ENCODE peak calls at places on chromosomes 2 and 18, in nine cellular contexts. Z, P, N, D, V, S, Y, A and E are unnamed samples.

GRCh38 chr2:24253303-24253919 is 78.6 kb downstream of the FAM228A start:
- DNase-seq in Z (no peak), P (peak), N (no peak), D (no peak), V (no peak), S (no peak), Y (no peak), A (no peak), E (no peak)

GRCh38 chr2:170339753-170340692 is 162.1 kb downstream of the MYO3B start:
- DNase-seq in Z (no peak), P (no peak), N (no peak), D (no peak), V (no peak), S (no peak), Y (no peak), A (no peak), E (no peak)

GRCh38 chr2:195342105-195342504 is 314.9 kb upstream of the SLC39A10 start:
- DNase-seq in Z (no peak), P (no peak), N (no peak), D (no peak), V (no peak), S (no peak), Y (no peak), A (no peak), E (no peak)

GRCh38 chr18:70621710-70622109 is 332.9 kb downstream of the SOCS6 start:
- DNase-seq in Z (no peak), P (no peak), N (no peak), D (no peak), V (no peak), S (no peak), Y (no peak), A (no peak), E (no peak)

GRCh38 chr2:229910832-229911412 is 10.9 kb downstream of the TRIP12 start:
- DNase-seq in Z (no peak), P (peak), N (no peak), D (peak), V (no peak), S (no peak), Y (no peak), A (no peak), E (no peak)

GRCh38 chr18:72999971-73000607 is 132.3 kb upstream of the NETO1 start:
- DNase-seq in Z (no peak), P (no peak), N (no peak), D (no peak), V (no peak), S (no peak), Y (no peak), A (no peak), E (no peak)

GRCh38 chr2:234496442-234496834 is 443 bp downstream of the ARL4C start:
- DNase-seq in Z (no peak), P (peak), N (no peak), D (peak), V (peak), S (peak), Y (no peak), A (no peak), E (peak)

GRCh38 chr2:43178602-43179542 is 47.5 kb downstream of the ZFP36L2 start:
- DNase-seq in Z (no peak), P (peak), N (peak), D (no peak), V (peak), S (peak), Y (no peak), A (peak), E (no peak)

GRCh38 chr2:23605236-23605635 is 220.3 kb downstream of the KLHL29 start:
- DNase-seq in Z (no peak), P (no peak), N (no peak), D (no peak), V (no peak), S (no peak), Y (no peak), A (no peak), E (no peak)

GRCh38 chr2:190618030-190618429 is 30.9 kb upstream of the NAB1 start:
- DNase-seq in Z (no peak), P (no peak), N (no peak), D (no peak), V (no peak), S (no peak), Y (no peak), A (no peak), E (no peak)

GRCh38 chr2:40844353-40845277 is 392.7 kb upstream of the SLC8A1 start:
- DNase-seq in Z (no peak), P (peak), N (no peak), D (peak), V (peak), S (no peak), Y (no peak), A (no peak), E (no peak)
- TF ChIP-seq CTCF in Z (no peak), P (peak), N (no peak), D (peak), V (no peak), S (no peak), Y (no peak), A (no peak), E (no peak)

GRCh38 chr2:37583867-37584266 is 87.6 kb downstream of the CDC42EP3 start:
- DNase-seq in Z (no peak), P (peak), N (no peak), D (no peak), V (no peak), S (no peak), Y (no peak), A (no peak), E (no peak)

GRCh38 chr2:37586663-37587409 is 84.6 kb downstream of the CDC42EP3 start:
- DNase-seq in Z (no peak), P (no peak), N (no peak), D (peak), V (no peak), S (no peak), Y (no peak), A (no peak), E (no peak)

GRCh38 chr2:37587817-37588216 is 83.6 kb downstream of the CDC42EP3 start:
- DNase-seq in Z (no peak), P (no peak), N (no peak), D (no peak), V (no peak), S (no peak), Y (no peak), A (no peak), E (no peak)

GRCh38 chr2:37585295-37585908 is 86.0 kb downstream of the CDC42EP3 start:
- DNase-seq in Z (no peak), P (peak), N (no peak), D (peak), V (peak), S (peak), Y (no peak), A (no peak), E (no peak)

GRCh38 chr2:37585982-37586621 is 85.3 kb downstream of the CDC42EP3 start:
- DNase-seq in Z (peak), P (peak), N (no peak), D (peak), V (peak), S (peak), Y (no peak), A (no peak), E (no peak)
- TF ChIP-seq CTCF in Z (no peak), P (no peak), N (no peak), D (no peak), V (no peak), S (no peak), Y (no peak), A (no peak), E (no peak)

GRCh38 chr18:58364867-58365533 is 263.9 kb downstream of the ALPK2 start:
- DNase-seq in Z (no peak), P (peak), N (no peak), D (no peak), V (no peak), S (no peak), Y (no peak), A (no peak), E (no peak)
- TF ChIP-seq CTCF in Z (no peak), P (peak), N (no peak), D (no peak), V (no peak), S (no peak), Y (no peak), A (no peak), E (no peak)

GRCh38 chr2:141440072-141440635 is 690.7 kb downstream of the LRP1B start:
- DNase-seq in Z (no peak), P (no peak), N (no peak), D (no peak), V (no peak), S (no peak), Y (no peak), A (no peak), E (no peak)

GRCh38 chr2:141439524-141439923 is 691.3 kb downstream of the LRP1B start:
- DNase-seq in Z (no peak), P (no peak), N (no peak), D (no peak), V (no peak), S (no peak), Y (no peak), A (no peak), E (no peak)

GRCh38 chr2:141438536-141438935 is 692.3 kb downstream of the LRP1B start:
- DNase-seq in Z (no peak), P (peak), N (no peak), D (no peak), V (no peak), S (no peak), Y (no peak), A (no peak), E (no peak)

GRCh38 chr2:141437521-141437920 is 693.3 kb downstream of the LRP1B start:
- DNase-seq in Z (no peak), P (no peak), N (no peak), D (no peak), V (no peak), S (no peak), Y (no peak), A (no peak), E (no peak)
- TF ChIP-seq CTCF in Z (no peak), P (no peak), N (no peak), D (no peak), V (no peak), S (no peak), Y (no peak), A (no peak), E (no peak)

GRCh38 chr18:3305354-3305762 is 43.4 kb downstream of the MYL12B start:
- DNase-seq in Z (peak), P (peak), N (peak), D (peak), V (no peak), S (no peak), Y (no peak), A (no peak), E (no peak)
- TF ChIP-seq CTCF in Z (no peak), P (no peak), N (no peak), D (no peak), V (no peak), S (no peak), Y (no peak), A (no peak), E (no peak)

GRCh38 chr2:110827518-110827917 is 95.1 kb downstream of the ACOXL start:
- DNase-seq in Z (no peak), P (no peak), N (no peak), D (no peak), V (no peak), S (no peak), Y (no peak), A (no peak), E (no peak)
- TF ChIP-seq CTCF in Z (no peak), P (no peak), N (no peak), D (no peak), V (no peak), S (no peak), Y (no peak), A (no peak), E (no peak)

GRCh38 chr18:5885337-5885736 is 10.0 kb downstream of the TMEM200C start:
- DNase-seq in Z (no peak), P (no peak), N (no peak), D (no peak), V (no peak), S (no peak), Y (no peak), A (no peak), E (no peak)

GRCh38 chr18:5874336-5874735 is 21.0 kb downstream of the TMEM200C start:
- DNase-seq in Z (no peak), P (no peak), N (no peak), D (no peak), V (no peak), S (no peak), Y (no peak), A (no peak), E (no peak)

GRCh38 chr18:5884375-5884774 is 10.9 kb downstream of the TMEM200C start:
- DNase-seq in Z (no peak), P (no peak), N (no peak), D (peak), V (no peak), S (no peak), Y (no peak), A (no peak), E (no peak)

DNA sequence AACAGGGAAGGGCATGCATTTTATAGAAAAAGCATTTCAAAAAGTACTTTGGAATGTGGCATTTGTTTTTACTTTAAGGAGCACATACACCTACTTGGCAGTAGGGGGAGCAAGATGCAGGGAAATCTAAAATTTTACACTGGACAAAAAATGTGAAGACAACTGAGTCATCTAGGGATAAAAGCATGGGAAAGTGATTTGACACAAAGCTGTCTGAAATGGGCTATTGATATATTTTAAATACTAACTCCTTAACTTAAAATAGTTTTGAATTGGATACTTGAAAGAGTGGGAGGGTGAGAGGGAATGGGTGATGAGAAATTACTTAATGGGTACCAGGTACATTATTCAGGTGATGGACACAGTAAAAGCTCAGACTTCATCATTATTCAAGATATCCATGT is 15.8 kb downstream of the TMEM200C start:
- DNase-seq in Z (peak), P (peak), N (peak), D (peak), V (no peak), S (no peak), Y (no peak), A (no peak), E (no peak)
- TF ChIP-seq CTCF in Z (peak), P (peak), N (peak), D (peak), V (peak), S (peak), Y (peak), A (peak), E (peak)

DNA sequence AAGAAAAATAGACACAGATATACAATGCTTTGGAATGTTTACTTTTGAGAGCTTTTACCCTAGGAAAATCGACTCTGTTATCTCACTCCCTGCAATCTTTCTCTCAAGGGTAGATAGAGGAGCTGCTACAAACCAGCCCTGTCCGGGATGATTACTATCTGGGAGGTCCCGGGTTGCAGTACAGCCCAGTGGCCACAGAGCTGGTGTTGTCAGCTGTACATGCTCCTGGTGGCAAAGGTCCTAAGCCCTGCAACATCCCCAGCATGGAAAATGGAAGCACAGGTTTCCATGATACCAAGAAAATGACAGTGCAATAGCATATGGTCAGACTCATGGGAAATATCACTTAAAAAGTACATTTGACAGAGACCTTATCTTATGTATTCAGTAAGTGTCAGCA is 570.5 kb upstream of the SOX11 start:
- DNase-seq in Z (no peak), P (no peak), N (no peak), D (no peak), V (no peak), S (no peak), Y (no peak), A (no peak), E (no peak)
- TF ChIP-seq CTCF in Z (no peak), P (no peak), N (no peak), D (no peak), V (no peak), S (no peak), Y (no peak), A (no peak), E (no peak)

GRCh38 chr2:226791487-226792081 is 8.0 kb downstream of the IRS1 start:
- DNase-seq in Z (no peak), P (peak), N (no peak), D (peak), V (peak), S (peak), Y (peak), A (peak), E (peak)
- TF ChIP-seq CTCF in Z (peak), P (no peak), N (peak), D (peak), V (peak), S (peak), Y (no peak), A (peak), E (peak)